ENCODE peak calls at places on chromosomes 5 and 9, in seven cellular contexts. One of them, this sample, is unnamed.

GRCh38 chr9:132169672-132170392 is 8.0 kb downstream of the NTNG2 start:
- DNase-seq in spleen: peak; percentile 89
- DNase-seq in skeletal muscle cell: no peak
- DNase-seq in activated T-cell treated with anti-CD3 and anti-CD28 coated beads for 1 hour: peak; percentile 51
- DNase-seq in T-helper 1 cell: peak; percentile 24
- DNase-seq in IMR-90: peak; percentile 51
- DNase-seq in H9: peak; percentile 86
- DNase-seq in this sample: peak; percentile 53

GRCh38 chr9:131264231-131264630 is 12.1 kb downstream of the FAM78A start:
- DNase-seq in spleen: peak; percentile 84
- DNase-seq in skeletal muscle cell: no peak
- DNase-seq in activated T-cell treated with anti-CD3 and anti-CD28 coated beads for 1 hour: no peak
- DNase-seq in T-helper 1 cell: no peak
- DNase-seq in IMR-90: no peak
- DNase-seq in H9: peak; percentile 37
- DNase-seq in this sample: no peak

GRCh38 chr9:28899267-28899666 is 1326.0 kb upstream of the C9orf72 start:
- DNase-seq in spleen: peak; percentile 44
- DNase-seq in skeletal muscle cell: no peak
- DNase-seq in activated T-cell treated with anti-CD3 and anti-CD28 coated beads for 1 hour: no peak
- DNase-seq in T-helper 1 cell: no peak
- DNase-seq in IMR-90: no peak
- DNase-seq in H9: no peak
- DNase-seq in this sample: no peak

GRCh38 chr5:55708732-55709131 is 3.4 kb downstream of the SLC38A9 start:
- DNase-seq in spleen: no peak
- DNase-seq in skeletal muscle cell: no peak
- DNase-seq in activated T-cell treated with anti-CD3 and anti-CD28 coated beads for 1 hour: no peak
- DNase-seq in T-helper 1 cell: no peak
- DNase-seq in IMR-90: peak; percentile 34
- DNase-seq in H9: no peak
- DNase-seq in this sample: no peak

GRCh38 chr9:134537891-134538520 is 103.6 kb upstream of the COL5A1 start:
- DNase-seq in spleen: no peak
- DNase-seq in skeletal muscle cell: no peak
- DNase-seq in activated T-cell treated with anti-CD3 and anti-CD28 coated beads for 1 hour: no peak
- DNase-seq in T-helper 1 cell: no peak
- DNase-seq in IMR-90: no peak
- DNase-seq in H9: no peak
- DNase-seq in this sample: no peak

GRCh38 chr5:102296229-102296817 is at the start of gene SLCO4C1:
- DNase-seq in spleen: peak; percentile 96
- DNase-seq in skeletal muscle cell: peak; percentile 27
- DNase-seq in activated T-cell treated with anti-CD3 and anti-CD28 coated beads for 1 hour: peak; percentile 50
- DNase-seq in T-helper 1 cell: peak; percentile 52
- DNase-seq in IMR-90: no peak
- DNase-seq in H9: peak; percentile 98
- DNase-seq in this sample: peak; percentile 73

GRCh38 chr9:12494411-12494810 is 198.8 kb upstream of the TYRP1 start:
- DNase-seq in spleen: no peak
- DNase-seq in skeletal muscle cell: no peak
- DNase-seq in activated T-cell treated with anti-CD3 and anti-CD28 coated beads for 1 hour: no peak
- DNase-seq in T-helper 1 cell: no peak
- DNase-seq in IMR-90: no peak
- DNase-seq in H9: no peak
- DNase-seq in this sample: no peak

GRCh38 chr5:606061-606460 is 6.1 kb upstream of the CEP72 start:
- DNase-seq in spleen: peak; percentile 68
- DNase-seq in skeletal muscle cell: no peak
- DNase-seq in activated T-cell treated with anti-CD3 and anti-CD28 coated beads for 1 hour: no peak
- DNase-seq in T-helper 1 cell: no peak
- DNase-seq in IMR-90: no peak
- DNase-seq in H9: no peak
- DNase-seq in this sample: no peak

GRCh38 chr9:3856592-3856991 is 330.8 kb upstream of the RFX3 start:
- DNase-seq in spleen: no peak
- DNase-seq in skeletal muscle cell: peak; percentile 60
- DNase-seq in activated T-cell treated with anti-CD3 and anti-CD28 coated beads for 1 hour: no peak
- DNase-seq in T-helper 1 cell: no peak
- DNase-seq in IMR-90: peak; percentile 26
- DNase-seq in H9: no peak
- DNase-seq in this sample: no peak

GRCh38 chr5:60487466-60487865 is 212.5 kb downstream of the DEPDC1B start:
- DNase-seq in spleen: no peak
- DNase-seq in skeletal muscle cell: no peak
- DNase-seq in activated T-cell treated with anti-CD3 and anti-CD28 coated beads for 1 hour: no peak
- DNase-seq in T-helper 1 cell: no peak
- DNase-seq in IMR-90: no peak
- DNase-seq in H9: no peak
- DNase-seq in this sample: no peak

GRCh38 chr5:150017606-150018005 is 17.1 kb downstream of the HMGXB3 start:
- DNase-seq in spleen: no peak
- DNase-seq in skeletal muscle cell: no peak
- DNase-seq in activated T-cell treated with anti-CD3 and anti-CD28 coated beads for 1 hour: no peak
- DNase-seq in T-helper 1 cell: no peak
- DNase-seq in IMR-90: peak; percentile 66
- DNase-seq in H9: no peak
- DNase-seq in this sample: no peak

GRCh38 chr5:32329395-32329834 is 16.7 kb upstream of the MTMR12 start:
- DNase-seq in spleen: peak; percentile 80
- DNase-seq in skeletal muscle cell: no peak
- DNase-seq in activated T-cell treated with anti-CD3 and anti-CD28 coated beads for 1 hour: peak; percentile 39
- DNase-seq in T-helper 1 cell: no peak
- DNase-seq in IMR-90: peak; percentile 60
- DNase-seq in H9: peak; percentile 86
- DNase-seq in this sample: peak; percentile 32

GRCh38 chr5:15959560-15960164 is 219.9 kb downstream of the MARCHF11 start:
- DNase-seq in spleen: no peak
- DNase-seq in skeletal muscle cell: no peak
- DNase-seq in activated T-cell treated with anti-CD3 and anti-CD28 coated beads for 1 hour: no peak
- DNase-seq in T-helper 1 cell: no peak
- DNase-seq in IMR-90: no peak
- DNase-seq in H9: no peak
- DNase-seq in this sample: no peak

GRCh38 chr5:179294891-179295777 is 50.1 kb downstream of the ADAMTS2 start:
- DNase-seq in spleen: peak; percentile 39
- DNase-seq in skeletal muscle cell: no peak
- DNase-seq in activated T-cell treated with anti-CD3 and anti-CD28 coated beads for 1 hour: no peak
- DNase-seq in T-helper 1 cell: no peak
- DNase-seq in IMR-90: no peak
- DNase-seq in H9: no peak
- DNase-seq in this sample: no peak

GRCh38 chr5:35248843-35249780 is 18.8 kb upstream of the PRLR start:
- DNase-seq in spleen: no peak
- DNase-seq in skeletal muscle cell: no peak
- DNase-seq in activated T-cell treated with anti-CD3 and anti-CD28 coated beads for 1 hour: no peak
- DNase-seq in T-helper 1 cell: no peak
- DNase-seq in IMR-90: peak; percentile 8
- DNase-seq in H9: no peak
- DNase-seq in this sample: no peak

GRCh38 chr9:121814594-121814993 is 163.2 kb downstream of the DAB2IP start:
- DNase-seq in spleen: no peak
- DNase-seq in skeletal muscle cell: no peak
- DNase-seq in activated T-cell treated with anti-CD3 and anti-CD28 coated beads for 1 hour: no peak
- DNase-seq in T-helper 1 cell: no peak
- DNase-seq in IMR-90: no peak
- DNase-seq in H9: no peak
- DNase-seq in this sample: no peak

GRCh38 chr5:117107859-117108258 is 533.2 kb upstream of the SEMA6A start:
- DNase-seq in spleen: no peak
- DNase-seq in skeletal muscle cell: no peak
- DNase-seq in activated T-cell treated with anti-CD3 and anti-CD28 coated beads for 1 hour: no peak
- DNase-seq in T-helper 1 cell: no peak
- DNase-seq in IMR-90: no peak
- DNase-seq in H9: no peak
- DNase-seq in this sample: no peak

GRCh38 chr5:146516151-146516475 is at the start of gene GPR151:
- DNase-seq in spleen: no peak
- DNase-seq in skeletal muscle cell: no peak
- DNase-seq in activated T-cell treated with anti-CD3 and anti-CD28 coated beads for 1 hour: no peak
- DNase-seq in T-helper 1 cell: no peak
- DNase-seq in IMR-90: peak; percentile 9
- DNase-seq in H9: no peak
- DNase-seq in this sample: no peak